ENCODE peak calls at places on chromosomes 2 and 18, in ten cellular contexts. T is mucosa of descending colon, D is IMR-90, I is astrocyte of the spinal cord, B is brain microvascular endothelial cell, V is activated B cell treated with CpG ODN at 0.5 μM for 24 hours, W is upper lobe of right lung, N is fibroblast of mammary gland, M is heart right ventricle, J is left ventricle myocardium inferior. O is an unnamed sample.

GRCh38 chr2:152423684-152424083 is 88.7 kb downstream of the FMNL2 start:
- DNase-seq in T (no peak), D (no peak), I (no peak), B (no peak), V (no peak), W (no peak), N (no peak), M (no peak), J (no peak), O (no peak)

GRCh38 chr2:19804861-19805260 is 96.9 kb downstream of the TTC32 start:
- DNase-seq in T (no peak), D (no peak), I (no peak), B (no peak), V (no peak), W (no peak), N (no peak), M (no peak), J (no peak), O (no peak)

GRCh38 chr18:49721981-49722380 is 91.4 kb downstream of the ACAA2 start:
- DNase-seq in T (no peak), D (no peak), I (no peak), B (no peak), V (no peak), W (no peak), N (peak), M (no peak), J (no peak), O (no peak)

GRCh38 chr2:171404258-171404657 is 29.5 kb downstream of the METTL8 start:
- DNase-seq in T (no peak), D (peak), I (peak), B (peak), V (no peak), W (no peak), N (peak), M (no peak), J (no peak), O (peak)

GRCh38 chr18:58267493-58267892 is 223.5 kb downstream of the NEDD4L start:
- DNase-seq in T (no peak), D (peak), I (no peak), B (no peak), V (no peak), W (no peak), N (peak), M (no peak), J (no peak), O (no peak)

GRCh38 chr2:20608666-20609348 is 42.1 kb downstream of the HS1BP3 start:
- DNase-seq in T (no peak), D (peak), I (no peak), B (no peak), V (no peak), W (peak), N (no peak), M (no peak), J (peak), O (no peak)

GRCh38 chr18:74682998-74683311 is 85.3 kb downstream of the ZNF407 start:
- DNase-seq in T (no peak), D (peak), I (peak), B (no peak), V (no peak), W (no peak), N (peak), M (no peak), J (no peak), O (peak)

GRCh38 chr18:36544036-36544725 is 246.7 kb downstream of the FHOD3 start:
- DNase-seq in T (no peak), D (no peak), I (peak), B (no peak), V (no peak), W (no peak), N (peak), M (no peak), J (no peak), O (no peak)

GRCh38 chr2:203453858-203454451 is 81.1 kb downstream of the RAPH1 start:
- DNase-seq in T (peak), D (peak), I (peak), B (peak), V (no peak), W (no peak), N (peak), M (peak), J (no peak), O (peak)

GRCh38 chr2:234137400-234138014 is 87.0 kb downstream of the SPP2 start:
- DNase-seq in T (no peak), D (peak), I (peak), B (peak), V (no peak), W (no peak), N (no peak), M (no peak), J (no peak), O (peak)

GRCh38 chr2:18924905-18925691 is 335.7 kb upstream of the NT5C1B start:
- DNase-seq in T (no peak), D (peak), I (peak), B (peak), V (no peak), W (no peak), N (peak), M (no peak), J (no peak), O (peak)

GRCh38 chr2:102983786-102984185 is 222.0 kb downstream of the TMEM182 start:
- DNase-seq in T (no peak), D (no peak), I (no peak), B (no peak), V (no peak), W (no peak), N (no peak), M (no peak), J (no peak), O (no peak)

GRCh38 chr2:72220170-72220569 is 72.5 kb upstream of the CYP26B1 start:
- DNase-seq in T (no peak), D (no peak), I (no peak), B (no peak), V (no peak), W (no peak), N (peak), M (no peak), J (no peak), O (no peak)
- TF ChIP-seq CTCF in T (no peak), D (peak), I (peak), B (peak), V (no peak), W (peak), N (peak), M (no peak), J (peak), O (peak)

GRCh38 chr2:240260664-240261063 is 120.2 kb upstream of the OTOS start:
- DNase-seq in T (no peak), D (no peak), I (no peak), B (no peak), V (no peak), W (no peak), N (no peak), M (no peak), J (no peak), O (no peak)

GRCh38 chr2:240259201-240259923 is 118.9 kb upstream of the OTOS start:
- DNase-seq in T (no peak), D (no peak), I (no peak), B (no peak), V (no peak), W (peak), N (no peak), M (peak), J (peak), O (no peak)

GRCh38 chr2:240258685-240259084 is 118.2 kb upstream of the OTOS start:
- DNase-seq in T (no peak), D (no peak), I (no peak), B (no peak), V (no peak), W (no peak), N (no peak), M (no peak), J (no peak), O (no peak)

GRCh38 chr2:240257940-240258580 is 117.6 kb upstream of the OTOS start:
- DNase-seq in T (no peak), D (no peak), I (no peak), B (no peak), V (no peak), W (no peak), N (no peak), M (no peak), J (no peak), O (no peak)

DNA sequence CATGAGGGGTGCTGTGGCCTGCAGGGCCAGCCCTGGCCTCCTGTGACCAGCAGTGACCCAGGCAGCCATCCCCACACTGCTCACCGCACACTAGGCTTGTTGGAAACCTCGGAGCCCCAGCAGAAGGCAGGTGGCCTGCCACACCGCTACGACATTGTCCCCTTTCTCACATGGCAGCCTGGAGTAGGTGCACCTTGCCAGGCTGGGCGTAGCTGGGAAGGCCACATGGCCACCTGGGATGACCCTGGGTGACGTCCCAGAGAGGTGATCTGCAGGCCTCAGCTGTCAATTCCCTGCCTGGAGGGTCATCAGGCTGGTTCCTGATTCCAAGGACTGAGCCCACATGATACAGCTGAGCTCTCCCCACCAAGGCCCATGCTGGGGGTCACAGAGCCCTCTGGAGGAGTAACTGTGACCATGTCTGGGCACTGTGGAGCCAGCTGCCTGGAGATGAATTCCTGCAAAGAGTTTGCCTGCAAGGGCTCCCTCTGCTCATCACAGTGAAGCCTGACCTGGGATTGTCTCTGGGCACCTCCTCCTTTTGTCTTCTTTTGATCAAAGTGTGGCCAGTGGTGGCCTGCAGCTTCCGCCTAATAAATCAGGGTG is 119.6 kb upstream of the OTOS start:
- DNase-seq in T (no peak), D (no peak), I (no peak), B (no peak), V (no peak), W (no peak), N (no peak), M (no peak), J (no peak), O (no peak)
- TF ChIP-seq CTCF in T (no peak), D (no peak), I (no peak), B (no peak), V (no peak), W (no peak), N (no peak), M (no peak), J (no peak), O (no peak)

DNA sequence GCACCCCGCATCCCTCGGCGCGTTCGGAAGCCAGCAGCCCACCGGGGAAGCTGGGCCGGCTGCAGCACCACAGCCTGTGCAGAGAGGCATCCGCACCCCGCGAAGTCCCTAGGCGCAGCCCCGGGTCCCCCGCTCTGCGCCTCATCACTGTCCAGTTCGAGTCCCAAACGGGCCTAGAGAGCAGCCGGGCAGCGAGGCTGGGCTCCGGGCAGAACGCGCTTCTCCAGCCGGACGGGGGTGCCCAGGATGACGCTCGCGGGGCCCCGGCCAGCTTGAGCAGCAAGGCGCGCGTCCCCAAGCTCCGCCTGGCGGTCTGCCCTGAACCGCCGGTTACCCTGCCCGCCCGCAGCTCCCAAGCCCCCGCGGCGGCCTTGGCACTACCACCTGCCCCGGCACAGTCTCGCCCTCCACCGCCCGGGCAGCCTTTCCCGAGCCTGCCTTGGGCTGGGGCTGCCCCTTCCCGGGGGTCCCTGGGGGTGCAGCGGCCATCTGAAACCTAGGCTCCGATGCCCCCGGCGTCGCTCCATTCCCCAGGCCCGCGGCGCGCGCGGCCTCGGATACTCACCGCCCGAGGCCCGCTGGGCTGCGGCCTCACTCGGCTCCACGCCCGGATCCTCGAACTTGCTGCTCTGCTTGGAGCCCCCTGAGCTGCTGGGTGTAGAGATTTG is 600 bp downstream of the SLC16A14 start:
- DNase-seq in T (peak), D (peak), I (peak), B (peak), V (peak), W (peak), N (no peak), M (peak), J (peak), O (no peak)
- TF ChIP-seq CTCF in T (no peak), D (no peak), I (peak), B (no peak), V (no peak), W (peak), N (no peak), M (no peak), J (peak), O (peak)

GRCh38 chr2:23803275-23803964 is 123.5 kb downstream of the ATAD2B start:
- DNase-seq in T (peak), D (peak), I (peak), B (peak), V (no peak), W (no peak), N (peak), M (no peak), J (no peak), O (peak)

GRCh38 chr2:23806201-23806600 is 120.7 kb downstream of the ATAD2B start:
- DNase-seq in T (no peak), D (no peak), I (no peak), B (no peak), V (no peak), W (no peak), N (no peak), M (no peak), J (no peak), O (no peak)

GRCh38 chr2:23801396-23801795 is 125.5 kb downstream of the ATAD2B start:
- DNase-seq in T (no peak), D (peak), I (no peak), B (no peak), V (no peak), W (no peak), N (peak), M (no peak), J (no peak), O (peak)

GRCh38 chr2:23806665-23807064 is 120.3 kb downstream of the ATAD2B start:
- DNase-seq in T (no peak), D (no peak), I (no peak), B (no peak), V (no peak), W (no peak), N (no peak), M (no peak), J (no peak), O (no peak)

GRCh38 chr2:23803965-23804542 is 122.9 kb downstream of the ATAD2B start:
- DNase-seq in T (peak), D (peak), I (peak), B (peak), V (no peak), W (peak), N (peak), M (peak), J (peak), O (peak)
- TF ChIP-seq CTCF in T (no peak), D (peak), I (peak), B (peak), V (no peak), W (peak), N (peak), M (no peak), J (peak), O (peak)